ENCODE peak calls at places on chromosome 10, in eight cellular contexts. M, L, S, V, Y, C, W and N are unnamed samples.

GRCh38 chr10:97821308-97822038 is 28.2 kb upstream of the GOLGA7B start:
- DNase-seq in M (no peak), L (no peak), S (no peak), V (no peak), Y (no peak), C (no peak), W (no peak), N (no peak)

GRCh38 chr10:69457771-69458237 is 6.5 kb downstream of the TSPAN15 start:
- DNase-seq in M (no peak), L (no peak), S (no peak), V (no peak), Y (no peak), C (no peak), W (no peak), N (no peak)

GRCh38 chr10:126331101-126331500 is 57.2 kb downstream of the ADAM12 start:
- DNase-seq in M (no peak), L (no peak), S (no peak), V (no peak), Y (peak; percentile 85), C (no peak), W (no peak), N (peak; percentile 14)

GRCh38 chr10:44981172-44982113 is 2.8 kb upstream of the DEPP1 start:
- DNase-seq in M (peak; percentile 43), L (peak; percentile 87), S (peak; percentile 63), V (no peak), Y (peak; percentile 92), C (no peak), W (no peak), N (peak; percentile 47)

GRCh38 chr10:99775850-99776249 is 6.6 kb upstream of the ABCC2 start:
- DNase-seq in M (no peak), L (peak; percentile 59), S (no peak), V (peak; percentile 59), Y (peak; percentile 93), C (no peak), W (no peak), N (peak; percentile 83)

GRCh38 chr10:132693676-132694075 is 92.3 kb downstream of the NKX6-2 start:
- DNase-seq in M (no peak), L (peak; percentile 69), S (no peak), V (no peak), Y (peak; percentile 31), C (no peak), W (no peak), N (no peak)

GRCh38 chr10:128525936-128526335 is 399.7 kb upstream of the MKI67 start:
- DNase-seq in M (no peak), L (no peak), S (no peak), V (no peak), Y (no peak), C (no peak), W (no peak), N (no peak)

GRCh38 chr10:58662314-58662713 is 149.6 kb downstream of the BICC1 start:
- DNase-seq in M (no peak), L (peak; percentile 91), S (no peak), V (peak; percentile 65), Y (peak; percentile 94), C (no peak), W (no peak), N (no peak)

GRCh38 chr10:5987747-5988146 is 10.4 kb upstream of the IL15RA start:
- DNase-seq in M (no peak), L (no peak), S (no peak), V (no peak), Y (no peak), C (no peak), W (no peak), N (no peak)

GRCh38 chr10:84294766-84295447 is 33.5 kb upstream of the CCSER2 start:
- DNase-seq in M (no peak), L (no peak), S (no peak), V (no peak), Y (peak; percentile 46), C (no peak), W (no peak), N (no peak)

GRCh38 chr10:73399054-73399453 is 14.8 kb downstream of the ANXA7 start:
- DNase-seq in M (no peak), L (no peak), S (no peak), V (no peak), Y (no peak), C (no peak), W (no peak), N (no peak)

GRCh38 chr10:73401636-73402035 is 12.2 kb downstream of the ANXA7 start:
- DNase-seq in M (no peak), L (no peak), S (no peak), V (no peak), Y (no peak), C (no peak), W (no peak), N (no peak)

DNA sequence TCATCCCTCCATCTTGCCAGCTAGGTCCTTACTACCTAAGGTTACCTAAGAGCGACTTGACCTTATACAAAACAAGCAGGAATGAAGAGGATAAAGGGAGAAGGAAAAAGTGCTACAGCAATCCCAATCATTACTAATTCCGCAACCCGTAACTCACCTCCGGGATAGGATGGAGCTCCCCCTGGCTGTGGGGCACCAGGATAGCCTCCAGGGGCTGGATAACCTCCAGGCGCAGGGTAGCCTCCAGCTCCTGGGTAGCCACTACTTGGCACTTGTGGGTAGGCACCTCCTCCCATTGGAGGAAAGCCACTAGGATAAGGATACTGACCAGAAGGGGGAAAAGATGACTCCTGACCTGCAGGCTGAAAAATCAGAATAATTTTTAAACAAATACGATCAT is 15.8 kb downstream of the ANXA7 start:
- DNase-seq in M (no peak), L (no peak), S (no peak), V (no peak), Y (no peak), C (no peak), W (no peak), N (no peak)
- TF ChIP-seq CTCF in M (no peak), L (peak; percentile 43), S (no peak), V (no peak), Y (peak; percentile 12), C (no peak), W (peak; percentile 48), N (peak; percentile 7)

DNA sequence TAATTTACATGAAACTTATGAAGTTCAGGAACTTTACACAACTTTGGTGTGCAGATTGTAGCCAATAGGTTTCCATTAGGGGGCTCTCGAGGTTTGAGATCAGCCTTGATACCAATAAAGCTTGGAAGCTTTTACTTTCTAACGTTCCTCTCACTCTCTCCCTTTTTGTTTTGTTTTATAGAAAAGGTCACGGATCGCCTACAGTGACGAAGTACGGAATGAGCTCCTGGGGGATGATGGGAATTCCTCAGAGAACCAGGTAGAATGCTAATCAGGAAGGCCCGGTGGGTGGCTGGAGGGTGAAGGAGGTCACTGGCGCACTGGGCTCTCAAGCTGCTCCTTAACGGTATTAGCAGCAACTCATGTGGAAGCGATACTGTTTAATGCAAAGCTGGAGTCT is 79.9 kb downstream of the VTI1A start:
- DNase-seq in M (no peak), L (no peak), S (no peak), V (no peak), Y (no peak), C (no peak), W (no peak), N (no peak)
- H3K4me3 ChIP-seq in M (no peak overlapping the region), L (no peak overlapping the region), S (no peak overlapping the region), V (no peak overlapping the region), Y (no peak overlapping the region), C (no peak overlapping the region), W (no peak overlapping the region), N (no peak overlapping the region)

DNA sequence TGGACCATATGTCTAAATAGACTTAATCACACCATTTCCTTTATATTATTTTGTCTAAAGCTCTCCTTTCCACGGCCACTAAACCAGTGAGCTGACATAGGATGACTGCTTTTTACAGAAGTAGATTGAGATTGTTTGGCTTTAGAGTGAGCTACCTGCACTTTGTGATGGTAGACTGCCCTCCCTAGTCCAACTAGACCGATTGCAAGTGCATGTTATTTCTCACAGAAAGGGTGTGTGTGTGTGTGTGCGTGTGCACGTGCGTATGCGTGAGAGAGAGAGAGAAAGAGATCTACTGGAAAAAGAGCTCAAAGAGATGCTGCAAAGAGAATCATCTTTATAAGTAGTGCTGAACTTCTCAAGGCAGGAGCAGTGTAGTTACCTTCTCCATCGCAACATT is 60.7 kb downstream of the VCL start:
- DNase-seq in M (no peak), L (no peak), S (no peak), V (no peak), Y (no peak), C (no peak), W (peak; percentile 73), N (no peak)
- TF ChIP-seq CTCF in M (no peak), L (no peak), S (no peak), V (no peak), Y (no peak), C (no peak), W (peak; percentile 73), N (no peak)

GRCh38 chr10:79397051-79397450 is 48.4 kb downstream of the ZCCHC24 start:
- DNase-seq in M (no peak), L (no peak), S (no peak), V (no peak), Y (no peak), C (no peak), W (no peak), N (no peak)
- H3K4me3 ChIP-seq in M (no peak overlapping the region), L (no peak overlapping the region), S (no peak overlapping the region), V (no peak overlapping the region), Y (no peak overlapping the region), C (no peak overlapping the region), W (no peak overlapping the region), N (no peak overlapping the region)